ENCODE peak calls at places on chromosomes 1 and 21, in seven cellular contexts. P is brain microvascular endothelial cell, K is fibroblast of lung, V is AG04450, X is dorsolateral prefrontal cortex, D is left ventricle myocardium inferior, A is heart left ventricle. R is an unnamed sample.

GRCh38 chr21:26070822-26071425 is 99.6 kb downstream of the APP start:
- DNase-seq in X (no peak), K (peak; percentile 55), D (no peak), A (no peak), P (peak; percentile 48), V (no peak), R (no peak)

GRCh38 chr1:53172751-53173498 is 23.7 kb upstream of the CPT2 start:
- DNase-seq in X (no peak), A (no peak), P (no peak), V (no peak), D (no peak), K (no peak), R (peak; percentile 94)

GRCh38 chr1:68111804-68112436 is 61.5 kb upstream of the DIRAS3 start:
- DNase-seq in A (peak; percentile 80), V (peak; percentile 77), P (peak; percentile 90), K (peak; percentile 93), X (peak; percentile 89), D (peak; percentile 67), R (peak; percentile 81)

GRCh38 chr1:232614811-232615210 is 15.1 kb downstream of the SIPA1L2 start:
- DNase-seq in X (no peak), K (peak; percentile 25), A (no peak), P (no peak), D (no peak), V (no peak), R (no peak)

GRCh38 chr1:21192284-21192683 is 15.6 kb upstream of the EIF4G3 start:
- DNase-seq in P (no peak), K (no peak), V (no peak), A (no peak), X (no peak), D (no peak), R (no peak)

GRCh38 chr1:223486366-223486765 is 93.2 kb downstream of the CCDC185 start:
- DNase-seq in D (no peak), V (no peak), A (no peak), K (no peak), X (no peak), P (no peak), R (no peak)

GRCh38 chr1:113133038-113133437 is 60.0 kb downstream of the LRIG2 start:
- DNase-seq in K (no peak), A (no peak), P (no peak), D (no peak), X (no peak), V (no peak), R (no peak)

GRCh38 chr1:93967276-93967675 is 58.0 kb upstream of the GCLM start:
- DNase-seq in K (peak; percentile 46), X (no peak), A (no peak), P (no peak), D (no peak), V (no peak), R (no peak)

GRCh38 chr1:183733610-183734219 is 71.2 kb upstream of the RGL1 start:
- DNase-seq in K (no peak), P (no peak), D (no peak), X (no peak), V (no peak), A (no peak), R (no peak)

GRCh38 chr1:156048663-156049258 is 4.8 kb downstream of the UBQLN4 start:
- DNase-seq in D (no peak), X (no peak), P (no peak), V (no peak), K (no peak), A (no peak), R (peak; percentile 11)

GRCh38 chr1:111515291-111516007 is 12.0 kb upstream of the ADORA3 start:
- DNase-seq in X (peak; percentile 35), P (peak; percentile 27), A (peak; percentile 87), K (peak; percentile 72), V (no peak), D (peak; percentile 84), R (peak; percentile 88)

GRCh38 chr21:46202592-46203202 is 18.4 kb upstream of the SPATC1L start:
- DNase-seq in K (no peak), D (peak; percentile 14), X (no peak), P (no peak), V (no peak), A (peak; percentile 63), R (no peak)

GRCh38 chr21:37219766-37220432 is 47.2 kb downstream of the VPS26C start:
- DNase-seq in V (no peak), P (no peak), K (peak; percentile 31), A (no peak), X (peak; percentile 66), D (no peak), R (no peak)

GRCh38 chr1:180243517-180244221 is 13.6 kb downstream of the LHX4 start:
- DNase-seq in K (no peak), A (no peak), D (no peak), V (no peak), X (no peak), P (no peak), R (peak; percentile 57)

GRCh38 chr1:167933779-167934178 is 2.7 kb upstream of the DCAF6 start:
- DNase-seq in D (no peak), K (no peak), A (no peak), P (no peak), X (no peak), V (no peak), R (no peak)
- H3K27ac ChIP-seq in D (peak overlapping the region; percentile 97), K (no peak overlapping the region), A (peak overlapping the region; percentile 96), P (no peak overlapping the region), X (no peak overlapping the region), V (no peak overlapping the region), R (peak overlapping the region; percentile 99)

GRCh38 chr1:103108525-103109150 is 316 bp upstream of the COL11A1 start:
- DNase-seq in D (no peak), V (no peak), P (no peak), K (peak; percentile 74), A (peak; percentile 44), X (peak; percentile 38), R (peak; percentile 57)

GRCh38 chr1:103109291-103109920 is 1.1 kb upstream of the COL11A1 start:
- DNase-seq in A (peak; percentile 10), P (no peak), X (no peak), D (no peak), K (peak; percentile 43), V (no peak), R (peak; percentile 31)

GRCh38 chr1:103110701-103111100 is 2.4 kb upstream of the COL11A1 start:
- DNase-seq in V (no peak), D (no peak), P (no peak), A (no peak), K (peak; percentile 30), X (no peak), R (no peak)

GRCh38 chr1:103107696-103108524 is at the start of gene COL11A1:
- DNase-seq in P (no peak), X (no peak), V (no peak), K (peak; percentile 23), A (no peak), D (no peak), R (peak; percentile 34)

GRCh38 chr1:103106426-103107321 is 1.6 kb downstream of the COL11A1 start:
- DNase-seq in P (peak; percentile 49), K (peak; percentile 68), X (peak; percentile 27), D (no peak), V (no peak), A (no peak), R (peak; percentile 73)
- H3K27ac ChIP-seq in P (no peak overlapping the region), K (no peak overlapping the region), X (no peak overlapping the region), D (no peak overlapping the region), V (no peak overlapping the region), A (no peak overlapping the region), R (peak overlapping the region; percentile 5)

DNA sequence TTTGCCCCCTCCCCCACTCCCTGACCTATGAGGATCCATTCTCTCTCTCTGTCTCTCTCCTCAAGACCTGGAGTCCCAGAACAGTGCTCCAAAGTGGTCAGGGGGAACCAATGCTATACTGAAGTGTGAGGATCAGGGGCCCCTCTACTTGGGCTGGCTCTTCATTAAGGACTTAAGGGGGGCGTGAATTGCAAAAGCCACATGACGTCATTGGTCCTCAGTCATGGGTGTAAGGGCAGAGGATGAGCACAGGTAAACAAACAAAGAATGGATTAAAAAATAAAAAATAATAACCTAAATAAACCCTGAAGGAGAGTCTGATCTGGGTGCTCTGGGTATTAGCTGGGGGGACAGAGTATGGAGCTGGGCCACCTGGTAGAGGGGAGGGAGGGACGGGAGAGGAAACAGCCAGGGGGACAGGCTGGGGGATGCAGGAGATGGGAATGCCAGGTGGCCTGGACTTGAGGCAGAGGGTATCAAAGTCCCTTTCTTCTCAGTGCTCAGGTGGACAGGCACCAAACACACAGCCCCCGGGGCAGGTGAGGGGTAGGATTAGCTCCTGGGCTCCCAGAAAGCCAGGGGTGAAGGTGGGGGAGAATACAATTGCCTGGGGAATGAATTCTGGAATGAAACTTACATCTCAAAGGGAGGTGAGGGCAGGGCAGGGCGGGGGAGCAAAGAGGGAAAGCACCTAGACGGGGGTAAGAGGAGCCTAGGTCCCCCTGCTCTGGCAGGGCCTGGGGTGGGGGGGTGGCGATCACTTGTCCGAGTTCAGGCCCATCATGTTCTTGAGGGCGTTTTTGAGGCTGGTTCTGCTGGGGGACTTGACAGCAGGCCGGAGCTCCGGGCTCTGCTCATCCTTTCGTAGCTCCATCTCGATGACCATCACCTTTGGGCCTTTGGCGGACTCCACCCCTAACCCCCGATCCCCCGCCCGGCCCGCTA is 4.6 kb downstream of the MPZ start:
- DNase-seq in A (no peak), D (no peak), K (no peak), P (no peak), X (no peak), V (no peak), R (peak; percentile 73)
- H3K27ac ChIP-seq in A (peak overlapping the region; percentile 64), D (peak overlapping the region; percentile 69), K (no peak overlapping the region), P (no peak overlapping the region), X (peak overlapping the region; percentile 59), V (no peak overlapping the region), R (peak overlapping the region; percentile 9)

GRCh38 chr1:58905126-58905490 is 121.3 kb upstream of the JUN start:
- DNase-seq in K (no peak), X (no peak), D (no peak), P (no peak), A (no peak), V (no peak), R (no peak)

GRCh38 chr1:58905628-58906256 is 121.9 kb upstream of the JUN start:
- DNase-seq in D (no peak), A (no peak), X (no peak), V (no peak), P (no peak), K (no peak), R (no peak)

GRCh38 chr1:58902830-58903229 is 119.0 kb upstream of the JUN start:
- DNase-seq in X (no peak), P (no peak), A (no peak), D (no peak), K (no peak), V (no peak), R (peak; percentile 45)

GRCh38 chr1:58904299-58905125 is 120.7 kb upstream of the JUN start:
- DNase-seq in V (no peak), D (no peak), P (no peak), X (no peak), K (no peak), A (no peak), R (no peak)

DNA sequence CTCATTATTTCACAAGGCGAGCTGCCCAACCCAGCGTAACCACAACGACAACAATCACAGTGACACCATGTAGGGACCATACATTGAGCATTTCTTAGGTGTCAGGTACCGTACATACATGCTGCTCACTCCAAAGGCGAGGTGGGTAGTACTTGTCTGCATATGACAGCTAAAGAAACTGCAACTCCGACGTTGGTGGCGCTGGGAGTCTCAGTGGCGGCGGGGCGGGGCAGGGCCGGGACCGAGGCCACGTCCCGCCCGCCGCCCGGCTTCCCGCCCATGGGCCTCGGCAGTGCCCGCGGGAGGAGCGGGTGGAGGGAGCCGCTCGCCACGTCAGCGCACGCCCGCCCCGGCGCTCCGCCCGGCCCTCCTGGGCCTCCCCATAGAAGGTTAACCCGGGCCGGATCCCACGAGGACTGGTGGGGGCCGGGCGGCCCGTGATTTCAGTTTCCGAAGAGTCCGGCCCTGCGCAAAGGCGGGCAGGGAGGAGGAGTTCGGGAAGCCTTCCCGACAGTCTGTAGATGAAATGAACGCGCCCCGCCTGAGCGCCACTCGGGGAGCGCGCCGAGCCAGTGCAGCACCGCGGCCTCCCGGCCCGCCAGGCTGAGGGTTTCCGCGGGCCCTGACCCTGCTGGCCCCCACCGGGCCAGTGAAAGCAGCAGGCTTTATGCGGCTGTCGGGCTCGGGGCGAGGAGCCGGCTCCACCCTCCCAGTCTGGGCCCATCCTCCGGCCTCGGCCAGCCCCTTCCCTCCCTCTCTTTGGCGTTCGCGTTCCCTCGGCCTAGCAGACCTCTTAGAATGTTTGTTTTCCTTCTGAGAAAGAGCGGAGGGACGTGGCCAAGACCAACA is 119.8 kb upstream of the JUN start:
- DNase-seq in A (peak; percentile 98), K (peak; percentile 94), P (peak; percentile 85), X (peak; percentile 83), V (peak; percentile 78), D (peak; percentile 96), R (peak; percentile 98)
- H3K27ac ChIP-seq in A (peak overlapping the region; percentile 97), K (peak overlapping the region; percentile 80), P (peak overlapping the region; percentile 88), X (peak overlapping the region; percentile 93), V (peak overlapping the region; percentile 81), D (peak overlapping the region; percentile 97), R (peak overlapping the region; percentile 88)